ENCODE peak calls at places on chromosome 4, in five cellular contexts. One of them, this sample, is unnamed.

GRCh38 chr4:5036239-5036638 is 15.0 kb upstream of the STK32B start:
- DNase-seq in ureter: no peak
- DNase-seq in A549: no peak
- DNase-seq in stimulated activated CD4-positive, alpha-beta T cell treated with anti-CD3 and anti-CD28 coated beads, Interleukin-4, amount 100 ng/mL, for 4 hours: no peak
- DNase-seq in Karpas-422: peak; percentile 42
- DNase-seq in this sample: no peak

GRCh38 chr4:141155586-141155985 is 22.3 kb upstream of the RNF150 start:
- DNase-seq in stimulated activated CD4-positive, alpha-beta T cell treated with anti-CD3 and anti-CD28 coated beads, Interleukin-4, amount 100 ng/mL, for 4 hours: no peak
- DNase-seq in ureter: no peak
- DNase-seq in A549: no peak
- DNase-seq in Karpas-422: no peak
- DNase-seq in this sample: no peak

GRCh38 chr4:39134674-39135073 is 47.7 kb upstream of the WDR19 start:
- DNase-seq in ureter: no peak
- DNase-seq in stimulated activated CD4-positive, alpha-beta T cell treated with anti-CD3 and anti-CD28 coated beads, Interleukin-4, amount 100 ng/mL, for 4 hours: no peak
- DNase-seq in Karpas-422: no peak
- DNase-seq in A549: no peak
- DNase-seq in this sample: no peak

GRCh38 chr4:156999175-156999517 is 27.5 kb upstream of the PDGFC start:
- DNase-seq in ureter: peak; percentile 68
- DNase-seq in A549: peak; percentile 27
- DNase-seq in stimulated activated CD4-positive, alpha-beta T cell treated with anti-CD3 and anti-CD28 coated beads, Interleukin-4, amount 100 ng/mL, for 4 hours: no peak
- DNase-seq in Karpas-422: no peak
- DNase-seq in this sample: peak; percentile 95

GRCh38 chr4:26131711-26132110 is 189.1 kb upstream of the RBPJ start:
- DNase-seq in stimulated activated CD4-positive, alpha-beta T cell treated with anti-CD3 and anti-CD28 coated beads, Interleukin-4, amount 100 ng/mL, for 4 hours: no peak
- DNase-seq in ureter: no peak
- DNase-seq in A549: no peak
- DNase-seq in Karpas-422: no peak
- DNase-seq in this sample: no peak

GRCh38 chr4:106105697-106106096 is 210.3 kb downstream of the TBCK start:
- DNase-seq in stimulated activated CD4-positive, alpha-beta T cell treated with anti-CD3 and anti-CD28 coated beads, Interleukin-4, amount 100 ng/mL, for 4 hours: no peak
- DNase-seq in Karpas-422: no peak
- DNase-seq in A549: no peak
- DNase-seq in ureter: no peak
- DNase-seq in this sample: no peak

GRCh38 chr4:7663075-7663541 is 228.4 kb upstream of the PSAPL1 start:
- DNase-seq in A549: no peak
- DNase-seq in ureter: no peak
- DNase-seq in stimulated activated CD4-positive, alpha-beta T cell treated with anti-CD3 and anti-CD28 coated beads, Interleukin-4, amount 100 ng/mL, for 4 hours: no peak
- DNase-seq in Karpas-422: no peak
- DNase-seq in this sample: no peak

GRCh38 chr4:168257663-168258235 is 60.8 kb downstream of the DDX60 start:
- DNase-seq in stimulated activated CD4-positive, alpha-beta T cell treated with anti-CD3 and anti-CD28 coated beads, Interleukin-4, amount 100 ng/mL, for 4 hours: no peak
- DNase-seq in Karpas-422: no peak
- DNase-seq in ureter: no peak
- DNase-seq in A549: no peak
- DNase-seq in this sample: no peak

GRCh38 chr4:83535520-83535944 is 376 bp upstream of the GPAT3 start:
- DNase-seq in A549: peak; percentile 42
- DNase-seq in ureter: no peak
- DNase-seq in Karpas-422: no peak
- DNase-seq in stimulated activated CD4-positive, alpha-beta T cell treated with anti-CD3 and anti-CD28 coated beads, Interleukin-4, amount 100 ng/mL, for 4 hours: peak; percentile 32
- DNase-seq in this sample: no peak

GRCh38 chr4:1475277-1476139 is 69.3 kb upstream of the NKX1-1 start:
- DNase-seq in ureter: no peak
- DNase-seq in Karpas-422: no peak
- DNase-seq in A549: no peak
- DNase-seq in stimulated activated CD4-positive, alpha-beta T cell treated with anti-CD3 and anti-CD28 coated beads, Interleukin-4, amount 100 ng/mL, for 4 hours: no peak
- DNase-seq in this sample: no peak

GRCh38 chr4:38979081-38979480 is 53.1 kb downstream of the TMEM156 start:
- DNase-seq in ureter: no peak
- DNase-seq in stimulated activated CD4-positive, alpha-beta T cell treated with anti-CD3 and anti-CD28 coated beads, Interleukin-4, amount 100 ng/mL, for 4 hours: no peak
- DNase-seq in Karpas-422: no peak
- DNase-seq in A549: no peak
- DNase-seq in this sample: no peak

GRCh38 chr4:8279321-8280157 is 10.0 kb downstream of the HTRA3 start:
- DNase-seq in ureter: no peak
- DNase-seq in Karpas-422: no peak
- DNase-seq in A549: no peak
- DNase-seq in stimulated activated CD4-positive, alpha-beta T cell treated with anti-CD3 and anti-CD28 coated beads, Interleukin-4, amount 100 ng/mL, for 4 hours: no peak
- DNase-seq in this sample: no peak

GRCh38 chr4:8201341-8201781 is 2.3 kb downstream of the SH3TC1 start:
- DNase-seq in A549: no peak
- DNase-seq in stimulated activated CD4-positive, alpha-beta T cell treated with anti-CD3 and anti-CD28 coated beads, Interleukin-4, amount 100 ng/mL, for 4 hours: peak; percentile 56
- DNase-seq in ureter: no peak
- DNase-seq in Karpas-422: no peak
- DNase-seq in this sample: no peak

GRCh38 chr4:153087671-153088194 is 116.5 kb upstream of the TRIM2 start:
- DNase-seq in ureter: no peak
- DNase-seq in stimulated activated CD4-positive, alpha-beta T cell treated with anti-CD3 and anti-CD28 coated beads, Interleukin-4, amount 100 ng/mL, for 4 hours: no peak
- DNase-seq in Karpas-422: no peak
- DNase-seq in A549: no peak
- DNase-seq in this sample: no peak

GRCh38 chr4:183765121-183765990 is 106.3 kb downstream of the TRAPPC11 start:
- DNase-seq in Karpas-422: no peak
- DNase-seq in ureter: no peak
- DNase-seq in stimulated activated CD4-positive, alpha-beta T cell treated with anti-CD3 and anti-CD28 coated beads, Interleukin-4, amount 100 ng/mL, for 4 hours: no peak
- DNase-seq in A549: no peak
- DNase-seq in this sample: no peak

GRCh38 chr4:112448211-112448745 is 67.7 kb downstream of the NEUROG2 start:
- DNase-seq in stimulated activated CD4-positive, alpha-beta T cell treated with anti-CD3 and anti-CD28 coated beads, Interleukin-4, amount 100 ng/mL, for 4 hours: no peak
- DNase-seq in A549: no peak
- DNase-seq in ureter: no peak
- DNase-seq in Karpas-422: no peak
- DNase-seq in this sample: no peak

This sample was measured in pulmonary artery endothelial cell.